ENCODE peak calls at places on chromosomes 2 and 18, in four cellular contexts. F is cardiac muscle cell, N is HCEC 1CT, Z is NCI-H1694 treated with DMSO at 0.1 percent for 48 hours. W is an unnamed sample.

GRCh38 chr2:120736202-120736954 is 710 bp downstream of the GLI2 start:
- DNase-seq in Z (no peak), N (no peak), F (no peak), W (no peak)

GRCh38 chr2:189082576-189082975 is 97.0 kb downstream of the COL5A2 start:
- DNase-seq in N (peak; percentile 59), Z (no peak), F (no peak), W (peak; percentile 64)

GRCh38 chr2:78778756-78779510 is 246.6 kb upstream of the REG3G start:
- DNase-seq in Z (no peak), F (no peak), N (no peak), W (no peak)

GRCh38 chr2:214277880-214278279 is 133.0 kb upstream of the VWC2L start:
- DNase-seq in Z (no peak), F (no peak), N (no peak), W (no peak)

GRCh38 chr18:25164837-25165791 is 186.9 kb downstream of the ZNF521 start:
- DNase-seq in N (peak; percentile 12), F (peak; percentile 30), Z (no peak), W (peak; percentile 32)

GRCh38 chr2:85439111-85439477 is 20.6 kb downstream of the SH2D6 start:
- DNase-seq in N (no peak), F (no peak), Z (no peak), W (no peak)

GRCh38 chr2:29579495-29580178 is 341.7 kb downstream of the ALK start:
- DNase-seq in N (no peak), F (no peak), Z (no peak), W (no peak)

GRCh38 chr2:240934701-240935100 is 28.6 kb downstream of the CROCC2 start:
- DNase-seq in F (no peak), N (no peak), Z (no peak), W (no peak)

GRCh38 chr2:240704651-240705050 is 13.0 kb downstream of the AQP12A start:
- DNase-seq in F (no peak), N (no peak), Z (no peak), W (no peak)

GRCh38 chr2:198054299-198054698 is 249.9 kb downstream of the PLCL1 start:
- DNase-seq in F (peak; percentile 49), N (peak; percentile 6), Z (no peak), W (peak; percentile 21)

GRCh38 chr18:26655614-26656400 is 107.5 kb upstream of the KCTD1 start:
- DNase-seq in Z (no peak), N (peak; percentile 43), F (peak; percentile 63), W (peak; percentile 5)

GRCh38 chr2:70905443-70905842 is 30.3 kb upstream of the ATP6V1B1 start:
- DNase-seq in F (no peak), Z (no peak), N (no peak), W (no peak)

GRCh38 chr2:162058973-162059668 is 14.9 kb downstream of the DPP4 start:
- DNase-seq in Z (no peak), F (peak; percentile 24), N (peak; percentile 18), W (no peak)

GRCh38 chr2:151959203-151959602 is 131.0 kb upstream of the ARL5A start:
- DNase-seq in N (no peak), Z (no peak), F (no peak), W (no peak)

GRCh38 chr2:179518891-179519290 is 254.3 kb upstream of the SESTD1 start:
- DNase-seq in Z (no peak), N (no peak), F (no peak), W (no peak)

GRCh38 chr18:7382631-7383335 is 151.9 kb downstream of the LRRC30 start:
- DNase-seq in F (no peak), N (no peak), Z (no peak), W (no peak)

GRCh38 chr2:147600223-147600622 is 244.6 kb upstream of the ACVR2A start:
- DNase-seq in F (peak; percentile 19), Z (no peak), N (no peak), W (no peak)

GRCh38 chr18:26415631-26416030 is 132.7 kb downstream of the KCTD1 start:
- DNase-seq in F (no peak), Z (no peak), N (no peak), W (no peak)